ENCODE peak calls at places on chromosomes 11 and 22, in nine cellular contexts. I is effector memory CD4-positive, alpha-beta T cell; J is A549; B is body of pancreas; Q is mammary epithelial cell; C is CD8-positive, alpha-beta memory T cell; W is transverse colon; Y is endothelial cell of umbilical vein; Z is tibial artery. O is an unnamed sample. For H3K4me1, the result is how much of the 10 kb centered on the place peaks cover.

GRCh38 chr22:48959496-48959895 is 868.2 kb downstream of the BRD1 start:
- DNase-seq in I (no peak), J (no peak), B (no peak), Q (no peak), C (no peak), W (no peak), Y (no peak), Z (no peak), O (peak)

GRCh38 chr11:7552666-7553065 is 38.9 kb downstream of the PPFIBP2 start:
- DNase-seq in I (no peak), J (no peak), B (no peak), Q (no peak), C (no peak), W (no peak), Y (no peak), Z (no peak), O (no peak)

GRCh38 chr11:76918941-76919386 is 58.2 kb downstream of the ACER3 start:
- DNase-seq in I (no peak), J (peak), B (peak), Q (peak), C (no peak), W (peak), Y (peak), Z (no peak), O (no peak)

GRCh38 chr22:26169312-26170111 is at the start of gene SEZ6L:
- DNase-seq in I (no peak), J (no peak), B (peak), Q (no peak), C (no peak), W (no peak), Y (no peak), Z (no peak), O (peak)

GRCh38 chr22:37345863-37346514 is 63.7 kb downstream of the CYTH4 start:
- DNase-seq in I (no peak), J (no peak), B (no peak), Q (peak), C (no peak), W (peak), Y (peak), Z (no peak), O (no peak)

GRCh38 chr22:23184764-23185113 is 4.4 kb downstream of the BCR start:
- DNase-seq in I (no peak), J (no peak), B (no peak), Q (no peak), C (no peak), W (no peak), Y (no peak), Z (no peak), O (no peak)

GRCh38 chr11:45412033-45412432 is 125.9 kb upstream of the SYT13 start:
- DNase-seq in I (no peak), J (no peak), B (no peak), Q (no peak), C (no peak), W (no peak), Y (no peak), Z (no peak), O (peak)

GRCh38 chr22:32281092-32281491 is 25.9 kb upstream of the SLC5A4 start:
- DNase-seq in I (no peak), J (peak), B (no peak), Q (peak), C (no peak), W (no peak), Y (no peak), Z (no peak), O (no peak)

GRCh38 chr22:50621491-50621880 is 6.5 kb downstream of the ARSA start:
- DNase-seq in I (peak), J (no peak), B (peak), Q (peak), C (no peak), W (peak), Y (no peak), Z (no peak), O (peak)

GRCh38 chr11:77111946-77112345 is 9.3 kb downstream of the OMP start:
- DNase-seq in I (no peak), J (no peak), B (no peak), Q (no peak), C (no peak), W (no peak), Y (no peak), Z (no peak), O (no peak)

GRCh38 chr11:105673089-105673488 is 63.2 kb downstream of the GRIA4 start:
- DNase-seq in I (no peak), J (no peak), B (peak), Q (peak), C (no peak), W (no peak), Y (peak), Z (no peak), O (no peak)

GRCh38 chr11:612201-612960 is 3.4 kb downstream of the IRF7 start:
- DNase-seq in I (no peak), J (peak), B (no peak), Q (no peak), C (no peak), W (peak), Y (no peak), Z (no peak), O (peak)

GRCh38 chr11:124398924-124399323 is at the start of gene OR8B3:
- DNase-seq in I (no peak), J (no peak), B (no peak), Q (no peak), C (no peak), W (no peak), Y (no peak), Z (no peak), O (no peak)

GRCh38 chr22:20523118-20523983 is 15.9 kb downstream of the MED15 start:
- DNase-seq in I (peak), J (no peak), B (no peak), Q (no peak), C (no peak), W (no peak), Y (no peak), Z (no peak), O (no peak)

GRCh38 chr22:19180740-19181410 is 2.3 kb upstream of the SLC25A1 start:
- DNase-seq in I (no peak), J (no peak), B (no peak), Q (no peak), C (no peak), W (no peak), Y (no peak), Z (no peak), O (no peak)

GRCh38 chr11:93330446-93330984 is at the start of gene DEUP1:
- DNase-seq in I (no peak), J (peak), B (peak), Q (no peak), C (no peak), W (peak), Y (peak), Z (peak), O (peak)

GRCh38 chr22:22452211-22452610 is 56.3 kb downstream of the ZNF280B start:
- DNase-seq in I (no peak), J (no peak), B (no peak), Q (no peak), C (no peak), W (no peak), Y (no peak), Z (no peak), O (no peak)

DNA sequence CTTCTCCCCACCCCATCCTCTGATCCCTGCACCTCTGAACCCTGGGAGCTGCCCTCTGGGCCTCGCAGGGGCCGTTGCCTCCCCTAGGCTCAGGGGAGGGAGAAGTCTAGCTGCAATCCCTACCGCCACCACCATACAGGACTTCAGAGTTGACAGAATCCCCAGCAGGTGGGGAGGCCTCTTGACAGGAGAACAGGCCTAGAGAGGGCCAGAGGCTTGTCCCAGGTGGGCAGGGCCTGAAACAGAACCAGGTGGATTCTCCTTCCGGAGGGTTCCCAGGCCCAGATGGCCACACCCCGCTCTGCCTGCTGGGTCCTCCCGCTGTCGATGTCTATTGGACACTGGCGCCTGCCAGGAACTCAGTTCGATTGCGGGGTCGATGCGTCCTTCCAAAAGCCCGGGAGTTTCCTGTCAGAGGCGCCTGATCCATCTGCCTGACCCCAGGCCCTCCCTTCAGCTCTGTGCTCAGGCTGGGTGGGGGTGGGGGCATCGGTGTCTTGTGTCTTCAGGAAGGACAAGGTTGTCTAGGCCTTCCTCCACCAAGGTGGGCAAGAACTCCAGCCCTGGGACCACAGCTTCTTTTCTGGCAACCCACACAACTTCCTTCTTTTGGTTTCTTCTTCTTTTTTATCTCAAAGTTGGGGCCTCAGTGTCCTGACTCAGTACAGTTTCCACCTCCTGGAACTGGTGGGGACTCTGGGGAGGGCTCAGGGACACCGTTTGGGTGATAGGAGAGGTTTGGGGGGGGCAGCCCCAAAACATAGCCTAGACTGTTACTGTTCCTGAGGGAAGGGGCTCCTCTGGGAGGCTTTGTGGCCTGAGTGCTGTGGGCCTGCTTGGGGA is 6.4 kb downstream of the STARD10 start:
- DNase-seq in I (no peak), J (peak), B (peak), Q (no peak), C (no peak), W (peak), Y (no peak), Z (no peak), O (no peak)
- H3K4me1 ChIP-seq in I (under half), J (under half), B (under half), Q (under half), C (under half), W (half or more), Y (under half), Z (under half), O (under half)

DNA sequence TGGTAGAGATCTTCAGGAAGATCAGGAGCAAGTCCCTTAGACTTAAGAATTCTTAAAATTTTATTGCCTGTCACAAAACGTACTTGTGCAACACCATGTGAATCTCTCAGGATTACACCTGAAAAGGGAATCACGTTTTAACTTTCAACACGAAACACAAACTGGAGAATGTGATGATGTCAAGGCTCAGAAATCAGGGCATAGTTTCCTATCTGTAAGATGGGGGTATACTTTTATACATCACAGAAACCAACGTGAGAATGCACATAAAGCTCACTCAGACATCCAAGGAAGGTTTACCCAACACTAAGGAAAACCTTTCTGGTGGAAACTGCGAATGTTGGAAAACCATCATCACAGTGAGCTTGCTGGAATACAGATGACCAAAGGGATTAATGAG is 2.0 kb downstream of the RPS13 start:
- DNase-seq in I (no peak), J (no peak), B (no peak), Q (no peak), C (no peak), W (no peak), Y (no peak), Z (no peak), O (no peak)
- H3K27ac ChIP-seq in I (peak), J (peak), B (no peak), Q (peak), C (no peak), W (no peak), Y (no peak), Z (no peak), O (no peak)

GRCh38 chr11:116335078-116335477 is 437.7 kb downstream of the BUD13 start:
- DNase-seq in I (no peak), J (no peak), B (no peak), Q (no peak), C (no peak), W (no peak), Y (no peak), Z (no peak), O (no peak)
- H3K4me3 ChIP-seq in I (no peak), J (no peak), B (no peak), Q (no peak), C (no peak), W (no peak), Y (no peak), Z (no peak), O (no peak)

DNA sequence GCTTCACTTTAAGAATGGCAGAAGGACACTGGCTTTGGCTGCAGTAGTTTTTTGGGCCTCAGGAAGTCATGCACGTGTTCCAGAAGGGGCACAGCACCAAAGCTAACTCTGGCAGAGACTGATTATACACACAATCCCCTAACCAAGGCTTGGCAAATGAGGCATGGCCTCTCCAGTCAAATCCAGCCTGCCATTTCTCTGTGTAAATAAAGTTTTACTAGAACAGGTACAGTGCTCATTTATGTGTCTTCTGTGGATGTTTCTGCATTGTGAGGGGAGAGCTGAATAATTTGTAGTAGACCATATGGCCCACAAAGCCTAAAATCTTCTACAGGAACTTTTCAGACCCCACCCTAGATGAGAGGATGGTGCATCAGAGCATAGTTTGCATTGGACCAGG is 46.4 kb upstream of the MN1 start:
- DNase-seq in I (no peak), J (no peak), B (no peak), Q (no peak), C (no peak), W (no peak), Y (no peak), Z (no peak), O (no peak)
- H3K4me1 ChIP-seq in I (under half), J (under half), B (under half), Q (under half), C (under half), W (under half), Y (under half), Z (under half), O (under half)

DNA sequence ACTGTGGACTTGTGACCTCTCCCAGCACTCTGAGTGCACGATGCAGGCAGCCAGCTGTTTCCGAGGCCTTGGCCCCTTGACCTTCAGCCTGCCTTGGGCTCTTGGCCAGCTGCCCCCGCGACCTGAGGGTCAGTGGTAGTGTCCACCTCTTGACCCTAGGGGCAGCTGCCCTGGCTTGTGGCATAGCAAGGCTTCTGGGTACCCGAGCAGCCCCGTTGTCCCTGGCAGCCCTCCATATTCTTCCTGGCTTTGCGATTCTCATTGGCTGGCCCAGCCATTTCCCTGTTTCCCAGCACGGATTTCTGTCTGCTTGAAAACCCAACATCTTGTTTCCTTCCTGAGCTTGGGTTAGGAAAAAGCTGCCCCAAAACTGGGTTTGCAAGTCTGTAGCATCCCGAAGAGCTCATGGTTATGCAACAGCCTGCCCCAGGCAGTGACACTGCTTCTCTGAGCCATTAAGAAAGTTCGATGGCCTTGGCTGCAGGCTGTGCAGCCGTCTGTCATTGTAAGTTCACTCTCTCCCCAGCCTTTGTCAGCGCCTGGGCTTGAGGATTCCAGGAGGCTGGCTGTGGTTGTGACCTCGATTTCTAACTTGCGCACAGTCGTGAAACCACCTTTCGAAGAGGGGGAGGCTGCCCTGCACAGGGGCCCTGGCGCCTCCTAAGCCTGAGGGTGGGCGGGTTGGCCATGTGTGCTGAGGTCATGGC is 48.8 kb downstream of the FBLN1 start:
- DNase-seq in I (no peak), J (no peak), B (peak), Q (no peak), C (no peak), W (no peak), Y (no peak), Z (peak), O (no peak)
- H3K27ac ChIP-seq in I (no peak), J (peak), B (peak), Q (no peak), C (no peak), W (peak), Y (no peak), Z (peak), O (peak)

GRCh38 chr11:134678152-134678551 is 266.1 kb upstream of the B3GAT1 start:
- DNase-seq in I (no peak), J (no peak), B (no peak), Q (no peak), C (no peak), W (no peak), Y (no peak), Z (no peak), O (no peak)

GRCh38 chr11:134678744-134679143 is 266.7 kb upstream of the B3GAT1 start:
- DNase-seq in I (no peak), J (no peak), B (no peak), Q (no peak), C (no peak), W (no peak), Y (no peak), Z (no peak), O (no peak)

GRCh38 chr11:134677338-134677948 is 265.4 kb upstream of the B3GAT1 start:
- DNase-seq in I (no peak), J (no peak), B (no peak), Q (no peak), C (no peak), W (no peak), Y (no peak), Z (no peak), O (no peak)

GRCh38 chr11:134676516-134677287 is 264.7 kb upstream of the B3GAT1 start:
- DNase-seq in I (no peak), J (no peak), B (no peak), Q (no peak), C (no peak), W (no peak), Y (no peak), Z (no peak), O (no peak)

GRCh38 chr11:134679592-134679991 is 267.6 kb upstream of the B3GAT1 start:
- DNase-seq in I (no peak), J (no peak), B (no peak), Q (no peak), C (no peak), W (no peak), Y (no peak), Z (no peak), O (no peak)
- H3K4me3 ChIP-seq in I (no peak), J (no peak), B (no peak), Q (no peak), C (no peak), W (no peak), Y (no peak), Z (no peak), O (no peak)

GRCh38 chr22:38423512-38424503 is 31.2 kb downstream of the KCNJ4 start:
- DNase-seq in I (no peak), J (no peak), B (peak), Q (no peak), C (no peak), W (peak), Y (no peak), Z (no peak), O (no peak)
- H3K4me1 ChIP-seq in I (under half), J (under half), B (under half), Q (under half), C (under half), W (under half), Y (under half), Z (under half), O (under half)

GRCh38 chr22:42639541-42640241 is 710 bp downstream of the ATP5MGL start:
- DNase-seq in I (no peak), J (no peak), B (no peak), Q (no peak), C (no peak), W (no peak), Y (no peak), Z (no peak), O (no peak)

GRCh38 chr22:42644422-42645340 is 4.3 kb upstream of the ATP5MGL start:
- DNase-seq in I (no peak), J (no peak), B (peak), Q (no peak), C (no peak), W (peak), Y (peak), Z (peak), O (peak)

GRCh38 chr22:42643632-42644421 is 3.4 kb upstream of the ATP5MGL start:
- DNase-seq in I (no peak), J (no peak), B (no peak), Q (no peak), C (no peak), W (no peak), Y (no peak), Z (no peak), O (no peak)

GRCh38 chr22:42642801-42643631 is 2.6 kb upstream of the ATP5MGL start:
- DNase-seq in I (no peak), J (no peak), B (no peak), Q (no peak), C (no peak), W (no peak), Y (no peak), Z (no peak), O (no peak)

DNA sequence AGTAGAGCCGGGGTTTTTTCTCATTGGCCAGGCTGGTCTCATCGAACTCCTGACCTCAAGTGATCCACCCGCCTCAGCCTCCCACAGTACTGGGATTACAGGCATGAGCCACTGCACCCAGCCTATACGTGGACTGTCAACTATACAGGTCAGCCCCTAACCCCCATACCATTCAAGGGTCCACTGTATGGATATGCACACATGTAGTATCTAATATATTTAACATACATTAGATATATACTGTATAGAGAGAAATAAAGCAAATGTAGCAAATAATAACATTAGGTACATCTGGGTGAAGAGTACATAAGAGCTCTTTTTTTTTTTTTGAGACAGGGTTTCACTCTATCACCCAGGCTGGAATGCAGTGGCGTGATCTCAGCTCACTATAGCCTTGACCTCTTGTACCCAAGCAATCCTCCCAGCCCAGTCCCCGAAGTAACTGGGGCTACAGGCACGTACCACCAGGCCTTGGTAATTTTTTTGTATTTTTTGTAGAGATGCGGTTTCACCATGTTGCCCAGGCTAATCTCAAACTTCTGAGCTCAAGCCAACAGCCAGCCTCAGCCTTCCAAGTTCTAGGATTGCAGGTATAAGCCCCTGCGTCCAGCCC is 1.5 kb upstream of the ATP5MGL start:
- DNase-seq in I (no peak), J (no peak), B (no peak), Q (no peak), C (no peak), W (no peak), Y (no peak), Z (no peak), O (no peak)
- H3K27ac ChIP-seq in I (no peak), J (no peak), B (no peak), Q (no peak), C (no peak), W (no peak), Y (no peak), Z (peak), O (no peak)